ENCODE peak calls at places on chromosomes 5 and 9, in four cellular contexts. T, U, M and Q are unnamed samples.

GRCh38 chr9:23830459-23830805 is 4.4 kb upstream of the ELAVL2 start:
- DNase-seq in T (no peak), U (no peak), M (no peak), Q (no peak)

GRCh38 chr5:41214199-41214598 is 867 bp upstream of the C6 start:
- DNase-seq in T (no peak), U (no peak), M (no peak), Q (no peak)

GRCh38 chr9:134967547-134967930 is 49.8 kb upstream of the FCN1 start:
- DNase-seq in T (no peak), U (no peak), M (no peak), Q (no peak)

GRCh38 chr9:131954299-131954698 is 125.4 kb downstream of the MED27 start:
- DNase-seq in T (peak; percentile 11), U (no peak), M (no peak), Q (no peak)

GRCh38 chr5:137265457-137265856 is 233.7 kb downstream of the SPOCK1 start:
- DNase-seq in T (no peak), U (no peak), M (no peak), Q (no peak)

GRCh38 chr5:38922199-38922598 is 76.4 kb downstream of the OSMR start:
- DNase-seq in T (peak; percentile 61), U (no peak), M (peak; percentile 24), Q (no peak)

GRCh38 chr5:68542207-68542606 is 326.7 kb downstream of the PIK3R1 start:
- DNase-seq in T (no peak), U (no peak), M (no peak), Q (no peak)

GRCh38 chr9:137077758-137078693 is 709 bp downstream of the UAP1L1 start:
- DNase-seq in T (peak; percentile 28), U (no peak), M (no peak), Q (no peak)

GRCh38 chr9:136695435-136695895 is 8.2 kb upstream of the AGPAT2 start:
- DNase-seq in T (peak; percentile 79), U (no peak), M (no peak), Q (no peak)

GRCh38 chr5:56124885-56125250 is 108.3 kb downstream of the ANKRD55 start:
- DNase-seq in T (no peak), U (no peak), M (no peak), Q (no peak)

GRCh38 chr9:96031366-96031824 is 155.9 kb downstream of the ERCC6L2 start:
- DNase-seq in T (no peak), U (peak; percentile 27), M (no peak), Q (no peak)

GRCh38 chr9:134766587-134766986 is 114.0 kb upstream of the FCN2 start:
- DNase-seq in T (no peak), U (no peak), M (no peak), Q (no peak)

GRCh38 chr5:10921176-10921575 is 160.1 kb upstream of the DAP start:
- DNase-seq in T (no peak), U (no peak), M (no peak), Q (no peak)

GRCh38 chr9:117434568-117434967 is 19.7 kb upstream of the ASTN2 start:
- DNase-seq in T (no peak), U (no peak), M (no peak), Q (no peak)

GRCh38 chr5:67640011-67640410 is 443.4 kb upstream of the CD180 start:
- DNase-seq in T (no peak), U (no peak), M (no peak), Q (no peak)

GRCh38 chr5:78626009-78626571 is 22.5 kb downstream of the LHFPL2 start:
- DNase-seq in T (no peak), U (no peak), M (no peak), Q (no peak)

GRCh38 chr5:43486353-43486752 is 2.7 kb upstream of the TMEM267 start:
- DNase-seq in T (no peak), U (no peak), M (no peak), Q (no peak)

GRCh38 chr5:93591323-93591945 is 8.4 kb downstream of the NR2F1 start:
- DNase-seq in T (no peak), U (no peak), M (no peak), Q (no peak)